ENCODE peak calls at places on chromosomes 2 and 18, in six cellular contexts. R is tibial artery, G is upper lobe of left lung, P is testis, H is upper lobe of right lung, A is breast epithelium. I is an unnamed sample. For H3K36me3 and H3K27me3, the result is how much of the 10 kb centered on the place peaks cover.

GRCh38 chr2:196230051-196230450 is 58.7 kb upstream of the STK17B start:
- DNase-seq in P (no peak), G (no peak), R (no peak), A (no peak), H (peak), I (no peak)

GRCh38 chr2:24844023-24844685 is 50.9 kb downstream of the CENPO start:
- DNase-seq in A (no peak), H (no peak), R (no peak), P (no peak), G (no peak), I (no peak)

GRCh38 chr2:233399306-233400225 is 45.3 kb downstream of the DGKD start:
- DNase-seq in H (no peak), A (no peak), G (no peak), P (no peak), R (no peak), I (no peak)

GRCh38 chr2:21203976-21204375 is 80.2 kb downstream of the TDRD15 start:
- DNase-seq in A (no peak), H (no peak), P (no peak), G (no peak), R (no peak), I (no peak)

GRCh38 chr2:166230024-166230723 is 102.4 kb upstream of the SCN1A start:
- DNase-seq in R (no peak), H (no peak), A (no peak), P (no peak), G (no peak), I (no peak)

GRCh38 chr2:33123216-33123615 is 176.5 kb downstream of the LTBP1 start:
- DNase-seq in P (no peak), G (no peak), H (no peak), R (no peak), A (no peak), I (no peak)

GRCh38 chr2:149125031-149125725 is 86.7 kb downstream of the LYPD6B start:
- DNase-seq in A (no peak), R (no peak), H (no peak), G (no peak), P (no peak), I (no peak)

GRCh38 chr18:46917808-46918600 is 602 bp downstream of the KATNAL2 start:
- DNase-seq in H (no peak), A (no peak), P (peak), R (peak), G (no peak), I (no peak)

GRCh38 chr18:70459251-70459650 is 170.4 kb downstream of the SOCS6 start:
- DNase-seq in G (no peak), A (no peak), R (no peak), P (no peak), H (no peak), I (no peak)

GRCh38 chr2:120469486-120469885 is 123.5 kb downstream of the INHBB start:
- DNase-seq in P (peak), R (peak), G (no peak), A (no peak), H (peak), I (no peak)

GRCh38 chr2:197159681-197160211 is 150.8 kb downstream of the ANKRD44 start:
- DNase-seq in A (no peak), P (no peak), R (no peak), H (no peak), G (no peak), I (no peak)

GRCh38 chr18:47204908-47205522 is 28.9 kb upstream of the IER3IP1 start:
- DNase-seq in A (no peak), P (peak), G (no peak), H (no peak), R (no peak), I (no peak)

GRCh38 chr2:131105950-131106801 is 1.0 kb downstream of the PLEKHB2 start:
- DNase-seq in H (peak), P (peak), G (no peak), R (peak), A (peak), I (no peak)

GRCh38 chr2:54456526-54457325 is 599 bp downstream of the SPTBN1 start:
- DNase-seq in R (no peak), P (peak), G (no peak), H (peak), A (no peak), I (no peak)

GRCh38 chr2:218027426-218028188 is 24.8 kb upstream of the TNS1 start:
- DNase-seq in A (no peak), R (no peak), H (peak), P (peak), G (no peak), I (no peak)

GRCh38 chr2:237179161-237179560 is 93.5 kb downstream of the COPS8 start:
- DNase-seq in P (no peak), A (no peak), R (no peak), H (no peak), G (no peak), I (no peak)

DNA sequence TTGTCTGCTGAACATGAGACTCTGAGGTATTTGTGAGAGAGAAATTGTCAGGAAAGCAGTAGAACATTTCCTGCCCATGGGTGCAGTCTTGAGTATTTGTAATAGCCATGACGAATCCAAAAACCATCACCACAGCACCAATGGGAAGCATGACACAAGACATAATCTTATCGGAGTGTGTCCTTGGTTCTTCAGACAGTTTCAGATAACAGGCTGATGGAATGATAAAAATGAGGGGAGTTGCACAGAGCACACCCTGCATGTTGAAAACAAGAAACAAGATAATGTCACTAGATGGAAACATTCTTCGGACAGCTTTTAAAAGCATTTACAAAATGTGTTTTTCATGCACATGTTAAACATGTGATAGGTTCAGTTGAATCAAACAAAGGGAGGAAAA is 56.9 kb downstream of the SLC38A11 start:
- DNase-seq in G (no peak), R (no peak), A (no peak), P (no peak), H (no peak), I (no peak)
- H3K4me3 ChIP-seq in G (no peak), R (no peak), A (no peak), P (no peak), H (no peak), I (no peak)

GRCh38 chr2:191844706-191845105 is 2.2 kb downstream of the CAVIN2 start:
- DNase-seq in A (no peak), H (no peak), R (no peak), P (no peak), G (no peak), I (no peak)
- H3K36me3 ChIP-seq in A (under half), H (under half), R (under half), P (under half), G (under half), I (under half)

DNA sequence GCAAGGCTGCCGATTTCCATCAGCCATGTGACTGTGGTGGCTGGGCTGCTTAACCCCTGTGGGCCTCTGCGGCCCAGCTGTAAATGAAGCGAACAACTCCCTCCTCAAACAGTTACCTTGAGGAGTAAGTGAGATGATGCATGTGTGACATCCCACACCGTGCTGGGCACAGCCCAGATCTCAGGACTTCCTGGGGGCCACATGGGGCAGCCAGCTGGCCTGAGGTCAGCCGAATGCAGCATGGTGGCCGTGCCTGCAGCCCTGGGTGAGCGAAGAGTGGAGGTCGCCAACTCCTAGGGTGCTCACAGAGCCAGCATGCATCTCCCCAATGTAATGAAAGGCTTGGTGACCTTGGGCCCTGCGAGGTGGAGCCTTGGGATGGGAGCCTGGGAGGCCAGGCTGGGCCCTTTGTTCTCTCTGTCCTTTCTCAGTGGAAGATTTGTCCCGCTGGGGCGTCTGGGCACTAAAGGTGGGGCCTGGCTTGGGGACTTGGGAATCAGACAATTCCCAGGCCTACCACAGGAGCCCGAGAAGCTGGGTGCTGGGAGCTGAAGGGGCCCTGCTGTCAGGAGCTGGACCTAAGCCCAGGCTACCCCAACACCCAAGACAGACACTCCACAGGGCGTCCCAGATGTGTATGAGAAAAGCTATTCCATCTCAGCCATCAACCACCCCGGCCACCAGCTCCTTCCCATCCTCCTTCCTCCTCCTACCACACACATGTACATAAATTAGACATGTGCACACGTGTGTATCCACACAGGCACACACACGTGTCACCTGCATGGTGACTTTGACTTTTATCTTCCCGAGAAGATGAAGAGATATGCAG is 24.9 kb downstream of the CIB4 start:
- DNase-seq in P (no peak), H (peak), A (no peak), G (peak), R (no peak), I (no peak)
- H3K27me3 ChIP-seq in P (under half), H (under half), A (under half), G (under half), R (under half), I (under half)

GRCh38 chr2:156181208-156181607 is 151.3 kb downstream of the NR4A2 start:
- DNase-seq in G (no peak), R (no peak), H (no peak), P (no peak), A (no peak), I (no peak)
- H3K4me3 ChIP-seq in G (no peak), R (no peak), H (no peak), P (no peak), A (no peak), I (no peak)

DNA sequence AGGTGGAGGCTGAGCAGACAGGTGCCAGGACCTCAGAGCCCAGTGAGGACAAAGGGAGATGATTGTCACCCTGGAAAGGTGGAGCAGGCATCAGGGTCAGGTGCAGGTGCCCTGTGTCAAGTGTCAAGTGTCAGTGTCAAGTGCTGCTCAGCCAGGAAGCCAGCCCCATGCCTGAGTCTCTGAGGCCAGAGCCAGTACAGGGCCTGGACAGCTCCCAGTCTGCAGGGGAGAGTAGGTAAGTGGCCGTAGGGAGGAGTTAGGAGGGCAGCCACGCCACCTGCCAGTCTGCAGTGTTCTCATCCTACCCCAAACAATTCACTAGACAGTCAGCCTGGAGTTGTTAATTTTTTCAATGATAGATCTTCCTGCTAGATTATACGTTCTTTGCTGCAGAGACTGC is 42.3 kb downstream of the LPIN1 start:
- DNase-seq in P (no peak), R (no peak), G (no peak), H (no peak), A (no peak), I (no peak)
- H3K36me3 ChIP-seq in P (under half), R (half or more), G (half or more), H (half or more), A (under half), I (half or more)

GRCh38 chr2:181667234-181667633 is 10.3 kb upstream of the CERKL start:
- DNase-seq in G (no peak), R (no peak), A (no peak), H (no peak), P (no peak), I (no peak)
- H3K27me3 ChIP-seq in G (under half), R (under half), A (under half), H (under half), P (under half), I (under half)

DNA sequence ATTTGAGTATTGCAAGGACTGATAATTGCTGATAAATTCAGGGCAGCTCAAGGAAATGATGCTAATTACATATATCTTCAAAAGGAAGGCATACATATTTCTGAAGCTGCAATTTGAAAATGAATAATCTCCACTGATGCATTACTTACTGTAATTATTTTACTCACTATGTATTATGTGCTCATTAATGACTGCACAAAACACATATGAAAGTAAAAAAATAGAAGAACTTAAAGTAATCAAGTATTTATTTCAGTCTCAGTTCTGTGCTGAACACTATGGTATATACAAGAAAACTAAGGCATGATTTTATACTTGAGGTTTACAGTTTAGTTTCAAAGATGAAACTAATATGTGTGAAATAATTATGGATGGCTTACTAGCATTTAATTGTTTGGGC is 9.3 kb downstream of the ACTR3 start:
- DNase-seq in P (no peak), G (no peak), H (no peak), R (no peak), A (no peak), I (no peak)
- H3K4me3 ChIP-seq in P (no peak), G (no peak), H (no peak), R (no peak), A (no peak), I (no peak)

GRCh38 chr18:79448621-79449020 is 52.9 kb downstream of the NFATC1 start:
- DNase-seq in R (no peak), H (no peak), P (no peak), A (no peak), G (peak), I (no peak)
- H3K36me3 ChIP-seq in R (under half), H (under half), P (under half), A (under half), G (half or more), I (under half)

DNA sequence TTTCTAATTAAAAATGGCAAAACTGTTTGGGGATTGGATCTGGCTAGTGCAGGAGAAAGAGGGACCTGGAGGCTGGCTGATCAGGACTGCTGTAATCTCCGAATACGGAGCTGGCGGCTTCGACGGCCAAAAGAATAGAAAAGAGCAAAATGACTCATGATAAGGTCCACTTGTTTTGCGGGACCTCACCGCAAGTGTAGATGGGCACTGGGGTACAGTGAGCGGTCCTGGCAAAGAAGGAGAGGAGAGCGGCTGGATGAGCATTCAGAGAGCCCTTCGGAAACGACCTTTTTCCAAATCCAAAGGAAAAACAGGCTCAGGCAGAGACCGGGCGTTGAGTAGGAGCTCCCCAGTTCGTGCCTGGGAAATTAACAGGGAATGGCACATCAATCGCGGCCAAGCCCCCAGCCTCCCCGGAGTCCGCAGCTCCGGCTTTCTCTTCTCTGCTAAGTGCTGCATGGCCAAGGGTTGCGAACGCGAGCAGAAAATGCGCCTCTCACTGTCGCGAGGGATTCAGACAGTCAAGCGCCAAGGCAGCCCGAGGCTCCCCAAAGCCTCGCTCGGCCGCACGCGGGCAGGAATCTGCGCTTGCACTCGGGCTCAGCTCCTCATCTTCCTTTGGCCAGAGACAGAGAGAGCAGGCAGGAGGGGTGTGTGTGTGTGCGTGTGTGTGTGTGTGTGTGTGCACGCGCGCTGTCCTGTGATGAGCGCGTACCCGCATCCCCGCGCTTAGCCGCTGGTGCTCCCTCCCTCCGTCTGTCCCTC is 1.8 kb downstream of the DCC start:
- DNase-seq in P (peak), R (no peak), H (no peak), A (no peak), G (peak), I (no peak)
- H3K27me3 ChIP-seq in P (under half), R (half or more), H (under half), A (half or more), G (under half), I (half or more)